ENCODE peak calls at places on chromosomes 11 and 22, in five cellular contexts. One of them, this sample, is unnamed.
A peak's percentile ranks its signal among the peaks of the same experiment; 100 is the strongest.

GRCh38 chr11:38460901-38461300 is 1862.9 kb upstream of the RAG2 start:
- DNase-seq in mucosa of descending colon: no peak
- DNase-seq in NCI-H748 treated with DMSO at 0.1 percent for 48 hours: no peak
- DNase-seq in upper lobe of right lung: peak; percentile 63
- DNase-seq in fibroblast of lung: peak; percentile 96
- DNase-seq in this sample: peak; percentile 71

GRCh38 chr22:43975041-43975440 is 19.8 kb downstream of the SAMM50 start:
- DNase-seq in mucosa of descending colon: no peak
- DNase-seq in upper lobe of right lung: no peak
- DNase-seq in NCI-H748 treated with DMSO at 0.1 percent for 48 hours: no peak
- DNase-seq in fibroblast of lung: no peak
- DNase-seq in this sample: no peak

GRCh38 chr11:125872138-125872491 is 15.4 kb upstream of the HYLS1 start:
- DNase-seq in fibroblast of lung: no peak
- DNase-seq in mucosa of descending colon: no peak
- DNase-seq in upper lobe of right lung: no peak
- DNase-seq in NCI-H748 treated with DMSO at 0.1 percent for 48 hours: no peak
- DNase-seq in this sample: no peak

GRCh38 chr11:58622344-58622743 is at the start of gene CNTF:
- DNase-seq in NCI-H748 treated with DMSO at 0.1 percent for 48 hours: no peak
- DNase-seq in upper lobe of right lung: no peak
- DNase-seq in fibroblast of lung: no peak
- DNase-seq in mucosa of descending colon: no peak
- DNase-seq in this sample: no peak

GRCh38 chr22:33142282-33142681 is 84.1 kb upstream of the SYN3 start:
- DNase-seq in NCI-H748 treated with DMSO at 0.1 percent for 48 hours: no peak
- DNase-seq in fibroblast of lung: no peak
- DNase-seq in mucosa of descending colon: no peak
- DNase-seq in upper lobe of right lung: no peak
- DNase-seq in this sample: no peak

GRCh38 chr11:99418927-99419707 is 398.4 kb downstream of the CNTN5 start:
- DNase-seq in fibroblast of lung: no peak
- DNase-seq in NCI-H748 treated with DMSO at 0.1 percent for 48 hours: no peak
- DNase-seq in mucosa of descending colon: no peak
- DNase-seq in upper lobe of right lung: no peak
- DNase-seq in this sample: no peak

GRCh38 chr11:1754376-1755150 is 4.2 kb upstream of the IFITM10 start:
- DNase-seq in fibroblast of lung: no peak
- DNase-seq in NCI-H748 treated with DMSO at 0.1 percent for 48 hours: no peak
- DNase-seq in mucosa of descending colon: peak; percentile 21
- DNase-seq in upper lobe of right lung: peak; percentile 53
- DNase-seq in this sample: no peak

GRCh38 chr11:416757-417621 is 2.2 kb upstream of the SIGIRR start:
- DNase-seq in upper lobe of right lung: peak; percentile 89
- DNase-seq in mucosa of descending colon: peak; percentile 88
- DNase-seq in fibroblast of lung: no peak
- DNase-seq in NCI-H748 treated with DMSO at 0.1 percent for 48 hours: peak; percentile 51
- DNase-seq in this sample: peak; percentile 82

GRCh38 chr11:35491231-35491871 is 34.1 kb downstream of the PAMR1 start:
- DNase-seq in NCI-H748 treated with DMSO at 0.1 percent for 48 hours: no peak
- DNase-seq in fibroblast of lung: peak; percentile 84
- DNase-seq in mucosa of descending colon: no peak
- DNase-seq in upper lobe of right lung: no peak
- DNase-seq in this sample: no peak

GRCh38 chr11:67507242-67507890 is 596 bp downstream of the CDK2AP2 start:
- DNase-seq in mucosa of descending colon: no peak
- DNase-seq in upper lobe of right lung: no peak
- DNase-seq in fibroblast of lung: no peak
- DNase-seq in NCI-H748 treated with DMSO at 0.1 percent for 48 hours: no peak
- DNase-seq in this sample: peak; percentile 82

GRCh38 chr22:36790648-36791047 is 14.7 kb upstream of the IFT27 start:
- DNase-seq in fibroblast of lung: no peak
- DNase-seq in NCI-H748 treated with DMSO at 0.1 percent for 48 hours: no peak
- DNase-seq in upper lobe of right lung: no peak
- DNase-seq in mucosa of descending colon: no peak
- DNase-seq in this sample: no peak

GRCh38 chr11:129225190-129225589 is 33.1 kb upstream of the ARHGAP32 start:
- DNase-seq in mucosa of descending colon: no peak
- DNase-seq in upper lobe of right lung: no peak
- DNase-seq in fibroblast of lung: peak; percentile 57
- DNase-seq in NCI-H748 treated with DMSO at 0.1 percent for 48 hours: no peak
- DNase-seq in this sample: no peak

GRCh38 chr22:35705141-35705540 is 12.5 kb upstream of the APOL5 start:
- DNase-seq in mucosa of descending colon: no peak
- DNase-seq in NCI-H748 treated with DMSO at 0.1 percent for 48 hours: no peak
- DNase-seq in fibroblast of lung: peak; percentile 91
- DNase-seq in upper lobe of right lung: no peak
- DNase-seq in this sample: no peak

GRCh38 chr22:30202531-30203006 is 44.0 kb downstream of the LIF start:
- DNase-seq in NCI-H748 treated with DMSO at 0.1 percent for 48 hours: no peak
- DNase-seq in fibroblast of lung: peak; percentile 83
- DNase-seq in mucosa of descending colon: peak; percentile 69
- DNase-seq in upper lobe of right lung: peak; percentile 64
- DNase-seq in this sample: peak; percentile 81

GRCh38 chr22:21642584-21643448 is 714 bp downstream of the SDF2L1 start:
- DNase-seq in NCI-H748 treated with DMSO at 0.1 percent for 48 hours: peak; percentile 35
- DNase-seq in mucosa of descending colon: peak; percentile 70
- DNase-seq in upper lobe of right lung: peak; percentile 75
- DNase-seq in fibroblast of lung: peak; percentile 41
- DNase-seq in this sample: peak; percentile 57

GRCh38 chr11:9090488-9091043 is 833 bp downstream of the SCUBE2 start:
- DNase-seq in fibroblast of lung: no peak
- DNase-seq in upper lobe of right lung: no peak
- DNase-seq in NCI-H748 treated with DMSO at 0.1 percent for 48 hours: no peak
- DNase-seq in mucosa of descending colon: no peak
- DNase-seq in this sample: no peak

GRCh38 chr22:44217346-44217745 is 36.6 kb downstream of the PARVG start:
- DNase-seq in fibroblast of lung: no peak
- DNase-seq in mucosa of descending colon: no peak
- DNase-seq in NCI-H748 treated with DMSO at 0.1 percent for 48 hours: no peak
- DNase-seq in upper lobe of right lung: no peak
- DNase-seq in this sample: no peak

GRCh38 chr11:64321533-64321932 is 3.6 kb downstream of the PRDX5 start:
- DNase-seq in NCI-H748 treated with DMSO at 0.1 percent for 48 hours: no peak
- DNase-seq in fibroblast of lung: no peak
- DNase-seq in mucosa of descending colon: peak; percentile 79
- DNase-seq in upper lobe of right lung: peak; percentile 83
- DNase-seq in this sample: peak; percentile 87

GRCh38 chr11:96257972-96258951 is 84.7 kb downstream of the MAML2 start:
- DNase-seq in fibroblast of lung: peak; percentile 58
- DNase-seq in upper lobe of right lung: no peak
- DNase-seq in mucosa of descending colon: no peak
- DNase-seq in NCI-H748 treated with DMSO at 0.1 percent for 48 hours: no peak
- DNase-seq in this sample: no peak

GRCh38 chr11:14973621-14974020 is 1.5 kb upstream of the CALCA start:
- DNase-seq in NCI-H748 treated with DMSO at 0.1 percent for 48 hours: no peak
- DNase-seq in fibroblast of lung: peak; percentile 34
- DNase-seq in mucosa of descending colon: peak; percentile 26
- DNase-seq in upper lobe of right lung: peak; percentile 63
- DNase-seq in this sample: no peak

GRCh38 chr11:82547163-82547560 is 186.5 kb downstream of the FAM181B start:
- DNase-seq in mucosa of descending colon: no peak
- DNase-seq in NCI-H748 treated with DMSO at 0.1 percent for 48 hours: no peak
- DNase-seq in fibroblast of lung: no peak
- DNase-seq in upper lobe of right lung: no peak
- DNase-seq in this sample: no peak

GRCh38 chr22:40684728-40685127 is 5.4 kb downstream of the MCHR1 start:
- DNase-seq in NCI-H748 treated with DMSO at 0.1 percent for 48 hours: no peak
- DNase-seq in upper lobe of right lung: no peak
- DNase-seq in mucosa of descending colon: no peak
- DNase-seq in fibroblast of lung: no peak
- DNase-seq in this sample: no peak

GRCh38 chr11:74004694-74005615 is 3.9 kb downstream of the UCP3 start:
- DNase-seq in fibroblast of lung: no peak
- DNase-seq in NCI-H748 treated with DMSO at 0.1 percent for 48 hours: no peak
- DNase-seq in mucosa of descending colon: no peak
- DNase-seq in upper lobe of right lung: no peak
- DNase-seq in this sample: peak; percentile 53